ENCODE peak calls at places on chromosomes 2 and 18, in five cellular contexts. R, Z, T, Y and P are unnamed samples.

GRCh38 chr2:236636714-236637485 is 67.3 kb downstream of the ACKR3 start:
- DNase-seq in R (no peak), Z (no peak), T (no peak), Y (no peak), P (peak)

GRCh38 chr2:102070058-102070642 is 72.4 kb upstream of the IL1R1 start:
- DNase-seq in R (peak), Z (no peak), T (no peak), Y (no peak), P (peak)

GRCh38 chr2:8392098-8392844 is 289.6 kb upstream of the ID2 start:
- DNase-seq in R (no peak), Z (no peak), T (peak), Y (no peak), P (no peak)

GRCh38 chr2:11984556-11985158 is 238.2 kb downstream of the LPIN1 start:
- DNase-seq in R (no peak), Z (peak), T (no peak), Y (no peak), P (no peak)

GRCh38 chr2:7887441-7887840 is 794.4 kb upstream of the ID2 start:
- DNase-seq in R (no peak), Z (no peak), T (no peak), Y (no peak), P (no peak)

GRCh38 chr18:35038881-35039491 is 2.2 kb upstream of the MAPRE2 start:
- DNase-seq in R (no peak), Z (no peak), T (no peak), Y (no peak), P (no peak)

GRCh38 chr18:12308386-12309100 is 502 bp downstream of the TUBB6 start:
- DNase-seq in R (peak), Z (peak), T (peak), Y (no peak), P (peak)

GRCh38 chr2:174004311-174004695 is 39.1 kb upstream of the SP3 start:
- DNase-seq in R (no peak), Z (no peak), T (no peak), Y (no peak), P (no peak)

GRCh38 chr2:174625031-174625430 is 27.4 kb upstream of the WIPF1 start:
- DNase-seq in R (no peak), Z (no peak), T (no peak), Y (no peak), P (no peak)

GRCh38 chr18:45456076-45457066 is 158.9 kb upstream of the SLC14A2 start:
- DNase-seq in R (no peak), Z (no peak), T (no peak), Y (no peak), P (no peak)

GRCh38 chr2:176997074-176997791 is 215.4 kb upstream of the HNRNPA3 start:
- DNase-seq in R (peak), Z (no peak), T (no peak), Y (peak), P (no peak)

GRCh38 chr2:227370791-227371312 is 8.3 kb downstream of the TM4SF20 start:
- DNase-seq in R (peak), Z (no peak), T (no peak), Y (no peak), P (no peak)

GRCh38 chr2:150466770-150467640 is 20.5 kb downstream of the RND3 start:
- DNase-seq in R (peak), Z (no peak), T (no peak), Y (no peak), P (no peak)

GRCh38 chr2:236862961-236863728 is 222.5 kb upstream of the COPS8 start:
- DNase-seq in R (peak), Z (no peak), T (no peak), Y (no peak), P (no peak)